ENCODE peak calls at places on chromosomes 12 and 14, in five cellular contexts. Q, Z, D, T and X are unnamed samples.

GRCh38 chr14:77212933-77213656 is 31.5 kb downstream of the TMEM63C start:
- DNase-seq in Q (peak), Z (peak), D (peak), T (no peak), X (no peak)

GRCh38 chr14:104774453-104775072 is 21.0 kb downstream of the AKT1 start:
- DNase-seq in Q (no peak), Z (no peak), D (no peak), T (no peak), X (no peak)

GRCh38 chr14:103326078-103326477 is 8.0 kb upstream of the EIF5 start:
- DNase-seq in Q (no peak), Z (no peak), D (no peak), T (no peak), X (no peak)

GRCh38 chr14:101939771-101940170 is 24.6 kb upstream of the DYNC1H1 start:
- DNase-seq in Q (no peak), Z (no peak), D (no peak), T (no peak), X (no peak)

GRCh38 chr14:83575301-83575700 is 1954.6 kb upstream of the FLRT2 start:
- DNase-seq in Q (no peak), Z (no peak), D (no peak), T (no peak), X (no peak)

GRCh38 chr12:77130193-77130592 is 64.8 kb upstream of the E2F7 start:
- DNase-seq in Q (no peak), Z (no peak), D (no peak), T (no peak), X (no peak)

GRCh38 chr12:2732290-2732689 is 62.5 kb upstream of the FKBP4 start:
- DNase-seq in Q (no peak), Z (no peak), D (no peak), T (no peak), X (no peak)

GRCh38 chr14:91753501-91754128 is 21.7 kb upstream of the CATSPERB start:
- DNase-seq in Q (no peak), Z (no peak), D (no peak), T (no peak), X (no peak)

GRCh38 chr12:108568653-108569154 is 6.3 kb downstream of the ISCU start:
- DNase-seq in Q (no peak), Z (no peak), D (peak), T (peak), X (no peak)

GRCh38 chr12:3256103-3256551 is 178.9 kb downstream of the TSPAN9 start:
- DNase-seq in Q (no peak), Z (no peak), D (no peak), T (no peak), X (no peak)

GRCh38 chr14:22084393-22085281 is 411.0 kb upstream of the OR4E1 start:
- DNase-seq in Q (peak), Z (peak), D (peak), T (no peak), X (peak)